ENCODE peak calls at places on chromosome 1, in six cellular contexts. T, K, P, Q, W and M are unnamed samples.

GRCh38 chr1:193706763-193707162 is 520.4 kb upstream of the B3GALT2 start:
- DNase-seq in K (no peak), P (no peak), W (no peak), T (no peak), Q (no peak), M (no peak)

GRCh38 chr1:26851106-26851684 is 11.8 kb upstream of the SFN start:
- DNase-seq in W (no peak), P (no peak), Q (no peak), T (no peak), K (no peak), M (no peak)

GRCh38 chr1:12251442-12251841 is 21.6 kb downstream of the VPS13D start:
- DNase-seq in Q (no peak), W (no peak), T (no peak), K (no peak), P (no peak), M (no peak)

GRCh38 chr1:180343931-180344406 is 113.9 kb downstream of the LHX4 start:
- DNase-seq in Q (peak; percentile 22), T (no peak), K (no peak), P (no peak), W (peak; percentile 55), M (no peak)

GRCh38 chr1:63322248-63322943 is at the start of gene FOXD3:
- DNase-seq in T (no peak), K (peak; percentile 31), Q (peak; percentile 46), W (peak; percentile 56), P (peak; percentile 56), M (peak; percentile 79)

GRCh38 chr1:205172729-205173366 is 38.7 kb downstream of the DSTYK start:
- DNase-seq in K (no peak), Q (no peak), W (peak; percentile 94), P (no peak), T (no peak), M (no peak)

GRCh38 chr1:204361341-204361771 is 1.6 kb upstream of the PLEKHA6 start:
- DNase-seq in K (no peak), Q (no peak), W (no peak), T (no peak), P (no peak), M (no peak)

GRCh38 chr1:174258148-174258550 is 98.8 kb downstream of the RABGAP1L start:
- DNase-seq in Q (peak; percentile 28), P (peak; percentile 79), K (no peak), T (no peak), W (peak; percentile 48), M (no peak)

GRCh38 chr1:63041660-63042059 is 257.7 kb downstream of the ATG4C start:
- DNase-seq in W (no peak), P (no peak), K (no peak), T (no peak), Q (no peak), M (no peak)

GRCh38 chr1:245997471-245998258 is 509.4 kb downstream of the SMYD3 start:
- DNase-seq in K (no peak), Q (peak; percentile 42), P (no peak), T (no peak), W (no peak), M (no peak)

GRCh38 chr1:219568728-219569127 is 44.2 kb downstream of the ZC3H11B start:
- DNase-seq in Q (no peak), W (no peak), T (no peak), P (no peak), K (no peak), M (no peak)